ENCODE peak calls at places on chromosome 9, in eight cellular contexts. O, T, S, Q, P, F, Z and N are unnamed samples.

GRCh38 chr9:132283863-132284262 is 70.9 kb downstream of the SETX start:
- DNase-seq in O (no peak), T (no peak), S (no peak), Q (no peak), P (no peak), F (no peak), Z (no peak), N (no peak)

GRCh38 chr9:32344551-32345182 is 39.8 kb upstream of the ACO1 start:
- DNase-seq in O (no peak), T (no peak), S (no peak), Q (no peak), P (no peak), F (no peak), Z (no peak), N (peak; percentile 18)

GRCh38 chr9:31868830-31869229 is 515.6 kb upstream of the ACO1 start:
- DNase-seq in O (no peak), T (no peak), S (no peak), Q (peak; percentile 23), P (no peak), F (no peak), Z (no peak), N (no peak)

GRCh38 chr9:81519816-81520215 is 169.5 kb downstream of the TLE1 start:
- DNase-seq in O (no peak), T (no peak), S (no peak), Q (no peak), P (no peak), F (no peak), Z (no peak), N (no peak)

GRCh38 chr9:136007276-136007675 is 46.1 kb upstream of the UBAC1 start:
- DNase-seq in O (no peak), T (no peak), S (no peak), Q (no peak), P (no peak), F (no peak), Z (no peak), N (no peak)

GRCh38 chr9:4923580-4924544 is 61.2 kb upstream of the JAK2 start:
- DNase-seq in O (no peak), T (peak; percentile 53), S (no peak), Q (no peak), P (no peak), F (no peak), Z (no peak), N (peak; percentile 45)

GRCh38 chr9:113990975-113991471 is 87.1 kb downstream of the AMBP start:
- DNase-seq in O (no peak), T (no peak), S (no peak), Q (no peak), P (no peak), F (no peak), Z (no peak), N (no peak)

GRCh38 chr9:503331-503730 is 288.7 kb downstream of the DOCK8 start:
- DNase-seq in O (no peak), T (no peak), S (no peak), Q (no peak), P (no peak), F (no peak), Z (no peak), N (no peak)

GRCh38 chr9:79015951-79016350 is 555.8 kb upstream of the TLE4 start:
- DNase-seq in O (no peak), T (no peak), S (no peak), Q (no peak), P (no peak), F (no peak), Z (no peak), N (no peak)

GRCh38 chr9:15696979-15697378 is 144.1 kb downstream of the CCDC171 start:
- DNase-seq in O (no peak), T (peak; percentile 8), S (no peak), Q (no peak), P (no peak), F (no peak), Z (no peak), N (no peak)

GRCh38 chr9:123914517-123915199 is 15.3 kb downstream of the DENND1A start:
- DNase-seq in O (no peak), T (no peak), S (no peak), Q (no peak), P (no peak), F (no peak), Z (no peak), N (no peak)

GRCh38 chr9:2622361-2623045 is 916 bp downstream of the VLDLR start:
- DNase-seq in O (peak; percentile 30), T (no peak), S (no peak), Q (peak; percentile 61), P (peak; percentile 54), F (peak; percentile 11), Z (no peak), N (peak; percentile 10)

GRCh38 chr9:71630371-71630770 is 137.9 kb downstream of the CEMIP2 start:
- DNase-seq in O (no peak), T (no peak), S (no peak), Q (no peak), P (no peak), F (no peak), Z (no peak), N (no peak)

GRCh38 chr9:15115702-15116639 is 191.0 kb downstream of the TTC39B start:
- DNase-seq in O (no peak), T (peak; percentile 3), S (no peak), Q (no peak), P (no peak), F (no peak), Z (no peak), N (no peak)

GRCh38 chr9:137694962-137695875 is 76.4 kb downstream of the EHMT1 start:
- DNase-seq in O (peak; percentile 67), T (peak; percentile 13), S (no peak), Q (peak; percentile 76), P (peak; percentile 78), F (peak; percentile 65), Z (no peak), N (peak; percentile 12)

GRCh38 chr9:131992906-131993657 is 86.6 kb downstream of the MED27 start:
- DNase-seq in O (no peak), T (no peak), S (no peak), Q (no peak), P (no peak), F (no peak), Z (no peak), N (no peak)

GRCh38 chr9:121249563-121249962 is 18.4 kb upstream of the GSN start:
- DNase-seq in O (no peak), T (no peak), S (no peak), Q (no peak), P (no peak), F (no peak), Z (no peak), N (no peak)

GRCh38 chr9:16884952-16885513 is 14.6 kb upstream of the BNC2 start:
- DNase-seq in O (no peak), T (peak; percentile 54), S (peak; percentile 98), Q (no peak), P (no peak), F (peak; percentile 23), Z (no peak), N (peak; percentile 51)

GRCh38 chr9:96453625-96454024 is 3.7 kb downstream of the HABP4 start:
- DNase-seq in O (no peak), T (peak; percentile 64), S (no peak), Q (no peak), P (peak; percentile 24), F (no peak), Z (no peak), N (peak; percentile 40)
- TF ChIP-seq CTCF in O (peak; percentile 64), T (peak; percentile 58), S (peak; percentile 75), Q (peak; percentile 43), P (peak; percentile 19), F (peak; percentile 37), Z (peak; percentile 64), N (peak; percentile 34)

DNA sequence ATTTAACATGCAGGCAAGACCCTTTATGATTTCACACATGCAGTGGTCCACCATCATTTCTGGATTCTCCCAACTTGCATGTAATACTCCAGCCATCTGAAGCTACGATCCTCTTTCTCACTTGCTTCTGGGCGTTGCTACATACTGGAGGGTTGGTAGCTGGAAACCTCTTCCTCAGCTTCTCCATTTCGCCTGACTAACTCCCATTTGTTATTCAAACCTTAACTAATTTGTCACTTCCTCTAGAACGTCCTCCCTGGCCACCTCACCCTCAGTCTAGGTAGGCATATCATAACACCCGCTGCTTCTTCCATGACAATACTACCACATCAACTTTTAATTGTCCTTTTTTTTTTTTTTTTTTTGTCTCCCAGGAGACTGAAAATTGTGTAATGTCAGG is 72.6 kb upstream of the EQTN start:
- DNase-seq in O (no peak), T (no peak), S (no peak), Q (no peak), P (no peak), F (no peak), Z (no peak), N (no peak)
- H3K4me3 ChIP-seq in O (no peak overlapping the region), T (no peak overlapping the region), S (no peak overlapping the region), Q (no peak overlapping the region), P (no peak overlapping the region), F (no peak overlapping the region), Z (no peak overlapping the region), N (no peak overlapping the region)

GRCh38 chr9:37266630-37267029 is 146.3 kb downstream of the ZCCHC7 start:
- DNase-seq in O (no peak), T (no peak), S (no peak), Q (no peak), P (no peak), F (no peak), Z (no peak), N (no peak)

GRCh38 chr9:37259906-37260305 is 139.5 kb downstream of the ZCCHC7 start:
- DNase-seq in O (no peak), T (no peak), S (no peak), Q (no peak), P (no peak), F (no peak), Z (no peak), N (no peak)

GRCh38 chr9:37264539-37264938 is 144.2 kb downstream of the ZCCHC7 start:
- DNase-seq in O (no peak), T (no peak), S (no peak), Q (no peak), P (no peak), F (no peak), Z (no peak), N (no peak)

GRCh38 chr9:37262410-37262809 is 142.0 kb downstream of the ZCCHC7 start:
- DNase-seq in O (no peak), T (peak; percentile 39), S (peak; percentile 6), Q (no peak), P (peak; percentile 18), F (no peak), Z (no peak), N (peak; percentile 8)
- TF ChIP-seq CTCF in O (peak; percentile 58), T (peak; percentile 72), S (peak; percentile 77), Q (peak; percentile 37), P (no peak), F (no peak), Z (peak; percentile 61), N (peak; percentile 13)

GRCh38 chr9:21993893-21994525 is at the start of gene CDKN2A:
- DNase-seq in O (no peak), T (peak; percentile 39), S (no peak), Q (peak; percentile 58), P (peak; percentile 47), F (peak; percentile 55), Z (no peak), N (no peak)

GRCh38 chr9:21994526-21994995 is at the start of gene CDKN2B-AS1:
- DNase-seq in O (no peak), T (peak; percentile 78), S (no peak), Q (peak; percentile 63), P (peak; percentile 50), F (peak; percentile 49), Z (no peak), N (peak; percentile 47)

GRCh38 chr9:21994996-21995651 is 533 bp downstream of the CDKN2B-AS1 start:
- DNase-seq in O (peak; percentile 66), T (peak; percentile 63), S (no peak), Q (peak; percentile 84), P (peak; percentile 58), F (peak; percentile 87), Z (no peak), N (peak; percentile 50)

GRCh38 chr9:21991039-21991959 is 2.9 kb downstream of the CDKN2A start:
- DNase-seq in O (no peak), T (no peak), S (no peak), Q (no peak), P (no peak), F (no peak), Z (no peak), N (no peak)

GRCh38 chr9:21993007-21993406 is 1.2 kb downstream of the CDKN2A start:
- DNase-seq in O (no peak), T (no peak), S (no peak), Q (no peak), P (no peak), F (no peak), Z (no peak), N (no peak)
- H3K4me3 ChIP-seq in O (peak overlapping the region; percentile 82), T (peak overlapping the region; percentile 96), S (peak overlapping the region; percentile 86), Q (no peak overlapping the region), P (no peak overlapping the region), F (peak overlapping the region; percentile 3), Z (peak overlapping the region; percentile 57), N (peak overlapping the region; percentile 93)